ENCODE peak calls at places on chromosomes 5 and 9, in four cellular contexts. W, B, M and P are unnamed samples.
A peak's percentile ranks its signal among the peaks of the same experiment; 100 is the strongest.

GRCh38 chr5:98773214-98773463 is 324 bp upstream of the RGMB start:
- DNase-seq in W (no peak), B (peak; percentile 92), M (no peak), P (no peak)

GRCh38 chr9:16784002-16784401 is 86.5 kb downstream of the BNC2 start:
- DNase-seq in W (no peak), M (no peak), B (no peak), P (no peak)

GRCh38 chr5:36252722-36253340 is 11.1 kb upstream of the NADK2 start:
- DNase-seq in M (no peak), B (peak; percentile 16), W (no peak), P (no peak)

GRCh38 chr5:180133971-180134508 is 62.5 kb upstream of the RNF130 start:
- DNase-seq in B (no peak), W (no peak), M (no peak), P (no peak)

GRCh38 chr5:156543348-156543747 is 216.4 kb downstream of the SGCD start:
- DNase-seq in M (no peak), B (no peak), W (no peak), P (no peak)

GRCh38 chr9:89483592-89484474 is 14.1 kb downstream of the SEMA4D start:
- DNase-seq in W (no peak), M (no peak), B (no peak), P (no peak)

GRCh38 chr9:133427658-133428348 is 5.6 kb downstream of the ADAMTS13 start:
- DNase-seq in B (no peak), M (no peak), W (no peak), P (no peak)

GRCh38 chr9:121995997-121996396 is 97.1 kb downstream of the TTLL11 start:
- DNase-seq in W (no peak), M (no peak), B (no peak), P (no peak)

GRCh38 chr5:121630402-121630801 is 221.3 kb upstream of the FTMT start:
- DNase-seq in W (no peak), M (peak; percentile 0), B (no peak), P (no peak)

GRCh38 chr5:83983852-83984251 is 263.2 kb upstream of the HAPLN1 start:
- DNase-seq in M (no peak), B (no peak), W (no peak), P (no peak)

GRCh38 chr5:143308726-143309125 is 94.8 kb downstream of the NR3C1 start:
- DNase-seq in M (peak; percentile 52), W (no peak), B (no peak), P (no peak)

GRCh38 chr5:68240196-68240595 is 24.6 kb downstream of the PIK3R1 start:
- DNase-seq in M (no peak), B (no peak), W (no peak), P (no peak)

GRCh38 chr5:1796371-1797108 is 3.1 kb downstream of the MRPL36 start:
- DNase-seq in M (no peak), W (no peak), B (no peak), P (no peak)

GRCh38 chr5:53858700-53859456 is 298.4 kb downstream of the NDUFS4 start:
- DNase-seq in B (no peak), M (no peak), W (no peak), P (no peak)

GRCh38 chr5:144189800-144190429 is 19.2 kb downstream of the KCTD16 start:
- DNase-seq in M (peak; percentile 93), B (peak; percentile 98), W (no peak), P (no peak)

GRCh38 chr5:179227578-179228311 is 117.5 kb downstream of the ADAMTS2 start:
- DNase-seq in M (no peak), W (no peak), B (no peak), P (no peak)

GRCh38 chr5:58462154-58462553 is 2.3 kb upstream of the PLK2 start:
- DNase-seq in B (peak; percentile 87), W (no peak), M (no peak), P (peak; percentile 62)

GRCh38 chr5:126811515-126812198 is 34.7 kb downstream of the LMNB1 start:
- DNase-seq in B (peak; percentile 87), M (peak; percentile 80), W (no peak), P (no peak)

GRCh38 chr5:126809932-126810331 is 33.0 kb downstream of the LMNB1 start:
- DNase-seq in M (no peak), B (no peak), W (no peak), P (no peak)

GRCh38 chr5:126814721-126815404 is 37.9 kb downstream of the LMNB1 start:
- DNase-seq in W (no peak), B (peak; percentile 59), M (peak; percentile 65), P (no peak)

GRCh38 chr5:126810983-126811382 is 34.0 kb downstream of the LMNB1 start:
- DNase-seq in B (no peak), W (no peak), M (no peak), P (no peak)

DNA sequence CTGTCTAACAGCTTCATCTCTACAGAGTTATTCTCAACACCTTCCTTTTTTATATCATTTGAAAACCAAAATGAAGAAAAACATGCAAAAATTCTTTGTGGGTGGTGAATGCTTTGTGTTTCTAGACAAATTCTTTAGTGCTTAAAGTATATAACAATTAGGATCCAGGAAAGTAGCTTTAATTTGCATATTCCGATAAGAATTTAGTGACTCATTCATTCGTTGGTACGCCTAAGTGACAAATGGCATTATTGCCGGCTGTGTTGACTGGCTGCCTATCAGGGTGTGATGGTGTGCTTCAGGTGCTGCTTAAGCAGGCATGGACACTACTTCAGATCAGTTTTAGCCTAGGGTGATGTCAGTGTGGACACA is 35.2 kb downstream of the LMNB1 start:
- DNase-seq in W (no peak), B (no peak), M (no peak), P (no peak)
- H2AFZ ChIP-seq in W (no peak overlapping the region), B (no peak overlapping the region), M (no peak overlapping the region), P (no peak overlapping the region)

DNA sequence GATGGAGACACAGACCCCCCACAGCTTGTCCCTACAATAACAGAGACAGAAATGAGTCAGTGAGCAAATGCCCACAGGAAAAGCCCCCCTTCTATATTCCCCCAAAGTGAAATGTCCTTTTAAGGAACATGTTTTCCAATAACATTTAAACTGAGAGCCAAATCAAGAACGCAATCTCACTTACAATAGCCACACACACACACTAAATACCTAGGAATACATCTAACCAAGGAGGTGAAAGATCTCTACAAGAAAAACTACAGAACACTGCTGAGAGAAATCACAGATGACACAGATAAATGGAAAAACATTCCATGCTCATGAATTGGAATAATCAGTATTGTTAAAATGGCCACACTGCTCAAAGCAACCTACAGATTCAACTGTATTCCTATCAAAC is 48.9 kb downstream of the TEX10 start:
- DNase-seq in B (peak; percentile 8), M (no peak), W (no peak), P (no peak)
- H3K9me1 ChIP-seq in B (no peaks in the 10 kb centered on the region), M (peaks cover 3% of the 10 kb centered on the region), W (no peaks in the 10 kb centered on the region), P (no peaks in the 10 kb centered on the region)

DNA sequence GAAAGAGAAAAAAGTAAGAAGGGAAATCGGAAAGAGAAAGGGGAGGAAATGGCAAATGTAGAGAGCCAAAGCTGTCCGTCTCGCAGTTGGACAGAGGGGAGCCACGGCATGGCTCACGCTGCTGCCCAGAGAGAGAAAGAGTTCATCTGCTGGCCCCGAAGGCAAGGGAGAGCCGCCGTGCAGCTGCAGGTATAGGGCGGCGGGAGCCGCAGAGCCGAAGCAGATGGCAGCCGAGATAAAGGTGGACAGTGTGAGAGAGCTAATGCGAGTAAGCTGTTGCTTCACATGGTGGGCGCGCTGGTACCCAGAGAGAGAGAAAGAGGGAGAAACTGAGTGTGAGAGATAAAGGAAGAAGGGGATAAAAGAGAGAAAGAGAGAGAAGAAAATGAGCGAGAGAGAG is 188.4 kb upstream of the PPP1R26 start:
- DNase-seq in W (no peak), M (no peak), B (no peak), P (no peak)
- H2AFZ ChIP-seq in W (no peak overlapping the region), M (no peak overlapping the region), B (no peak overlapping the region), P (no peak overlapping the region)

DNA sequence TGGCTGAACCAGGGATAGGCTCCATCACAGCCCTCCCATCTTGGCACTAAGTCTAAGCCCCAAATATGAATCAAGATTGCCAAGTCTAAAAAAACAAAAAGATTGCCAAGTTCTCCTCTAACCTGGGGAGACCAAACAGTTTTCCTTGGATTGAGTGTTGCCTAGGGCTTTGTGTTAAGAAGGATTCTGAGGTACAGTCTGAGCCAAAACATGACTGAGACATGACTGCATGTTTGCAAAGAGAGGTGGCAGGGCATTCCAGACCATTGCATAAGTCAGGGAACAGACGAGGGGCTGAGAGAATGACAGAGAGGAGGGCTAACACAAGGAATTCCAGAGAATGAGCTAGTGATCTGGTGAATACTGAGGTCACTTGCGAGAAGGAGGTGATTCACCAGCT is 11.4 kb downstream of the LAMC3 start:
- DNase-seq in M (peak; percentile 60), B (no peak), W (no peak), P (no peak)
- H3K9me1 ChIP-seq in M (no peaks in the 10 kb centered on the region), B (no peaks in the 10 kb centered on the region), W (no peaks in the 10 kb centered on the region), P (no peaks in the 10 kb centered on the region)

GRCh38 chr5:112491257-112491656 is 72.2 kb upstream of the EPB41L4A start:
- DNase-seq in B (no peak), M (peak; percentile 1), W (peak; percentile 35), P (no peak)
- H2AFZ ChIP-seq in B (no peak overlapping the region), M (no peak overlapping the region), W (no peak overlapping the region), P (no peak overlapping the region)